ENCODE peak calls at places on chromosomes 16 and 17, in nine cellular contexts. P, C, E, K, M, L, V, U and Z are unnamed samples.
A peak's percentile ranks its signal among the peaks of the same experiment; 100 is the strongest.

GRCh38 chr17:31678431-31678830 is 180.6 kb downstream of the COPRS start:
- DNase-seq in P (no peak), C (no peak), E (no peak), K (no peak), M (peak; percentile 48), L (no peak), V (no peak), U (no peak), Z (no peak)

GRCh38 chr16:17947165-17947564 is 389.4 kb downstream of the NPIPA8 start:
- DNase-seq in P (no peak), C (no peak), E (no peak), K (no peak), M (no peak), L (no peak), V (no peak), U (no peak), Z (no peak)

GRCh38 chr16:57533618-57534336 is 2.6 kb downstream of the CCDC102A start:
- DNase-seq in P (peak; percentile 15), C (no peak), E (no peak), K (no peak), M (peak; percentile 46), L (peak; percentile 32), V (no peak), U (no peak), Z (peak; percentile 69)

GRCh38 chr17:72120878-72121163 is at the start of gene SOX9:
- DNase-seq in P (no peak), C (no peak), E (peak; percentile 82), K (peak; percentile 85), M (peak; percentile 99), L (peak; percentile 94), V (peak; percentile 96), U (no peak), Z (peak; percentile 90)

GRCh38 chr17:7557825-7558543 is 566 bp upstream of the TNFSF13 start:
- DNase-seq in P (peak; percentile 89), C (peak; percentile 33), E (no peak), K (no peak), M (peak; percentile 93), L (peak; percentile 93), V (peak; percentile 50), U (no peak), Z (peak; percentile 97)

GRCh38 chr17:48995871-48996695 is 1.1 kb upstream of the IGF2BP1 start:
- DNase-seq in P (peak; percentile 47), C (peak; percentile 66), E (peak; percentile 85), K (no peak), M (peak; percentile 98), L (no peak), V (peak; percentile 98), U (no peak), Z (no peak)

GRCh38 chr16:86761117-86761971 is 183.0 kb downstream of the FOXL1 start:
- DNase-seq in P (peak; percentile 72), C (peak; percentile 19), E (peak; percentile 42), K (peak; percentile 17), M (peak; percentile 93), L (peak; percentile 41), V (peak; percentile 69), U (peak; percentile 36), Z (no peak)

GRCh38 chr16:72985148-72985882 is 62.6 kb downstream of the ZFHX3 start:
- DNase-seq in P (no peak), C (no peak), E (no peak), K (no peak), M (peak; percentile 34), L (no peak), V (no peak), U (no peak), Z (no peak)

GRCh38 chr16:5461141-5461540 is 363.5 kb upstream of the EEF2KMT start:
- DNase-seq in P (no peak), C (no peak), E (no peak), K (no peak), M (no peak), L (no peak), V (no peak), U (no peak), Z (no peak)

GRCh38 chr16:5459863-5460262 is 362.3 kb upstream of the EEF2KMT start:
- DNase-seq in P (no peak), C (no peak), E (no peak), K (no peak), M (no peak), L (no peak), V (no peak), U (no peak), Z (no peak)

GRCh38 chr16:5460701-5461100 is 363.1 kb upstream of the EEF2KMT start:
- DNase-seq in P (no peak), C (no peak), E (no peak), K (no peak), M (no peak), L (no peak), V (no peak), U (no peak), Z (no peak)

GRCh38 chr16:5465714-5466113 is 368.1 kb upstream of the EEF2KMT start:
- DNase-seq in P (no peak), C (no peak), E (no peak), K (no peak), M (no peak), L (no peak), V (no peak), U (no peak), Z (no peak)

DNA sequence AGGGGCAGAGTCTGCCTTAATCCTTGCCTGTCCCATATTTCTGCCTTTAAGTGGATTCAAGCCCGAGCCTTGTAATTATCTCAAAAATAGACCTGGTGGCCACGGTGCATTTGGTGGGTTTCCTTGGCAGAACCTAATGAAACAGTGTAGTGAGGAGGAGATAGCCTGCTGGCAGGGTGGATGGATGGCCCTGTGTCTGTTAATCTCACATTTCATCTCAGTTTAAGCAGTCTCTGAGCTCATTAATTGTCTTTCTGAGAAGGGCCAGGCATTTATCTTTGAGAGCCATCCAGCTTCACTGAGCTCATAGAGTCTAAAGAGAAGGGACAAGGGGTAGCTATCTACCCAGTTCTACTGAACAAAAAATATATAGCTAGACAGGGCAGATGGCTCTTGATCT is 364.0 kb upstream of the EEF2KMT start:
- DNase-seq in P (no peak), C (no peak), E (no peak), K (no peak), M (no peak), L (no peak), V (no peak), U (no peak), Z (no peak)
- H3K9me3 ChIP-seq in P (peaks cover 9% of the 10 kb centered on the region), C (no peaks in the 10 kb centered on the region), E (no peaks in the 10 kb centered on the region), K (no peaks in the 10 kb centered on the region), M (no peaks in the 10 kb centered on the region), L (no peaks in the 10 kb centered on the region), V (no peaks in the 10 kb centered on the region), U (no peaks in the 10 kb centered on the region), Z (no peaks in the 10 kb centered on the region)

GRCh38 chr17:77388384-77389306 is 247.9 kb downstream of the SEC14L1 start:
- DNase-seq in P (peak; percentile 36), C (no peak), E (no peak), K (no peak), M (no peak), L (no peak), V (no peak), U (no peak), Z (no peak)

GRCh38 chr17:77387891-77388290 is 247.1 kb downstream of the SEC14L1 start:
- DNase-seq in P (no peak), C (no peak), E (no peak), K (no peak), M (no peak), L (no peak), V (no peak), U (no peak), Z (no peak)

GRCh38 chr17:77383613-77384608 is 243.1 kb downstream of the SEC14L1 start:
- DNase-seq in P (no peak), C (no peak), E (no peak), K (no peak), M (no peak), L (peak; percentile 78), V (no peak), U (no peak), Z (no peak)

GRCh38 chr17:77385750-77386501 is 245.2 kb downstream of the SEC14L1 start:
- DNase-seq in P (peak; percentile 25), C (no peak), E (no peak), K (no peak), M (no peak), L (no peak), V (no peak), U (no peak), Z (peak; percentile 82)

DNA sequence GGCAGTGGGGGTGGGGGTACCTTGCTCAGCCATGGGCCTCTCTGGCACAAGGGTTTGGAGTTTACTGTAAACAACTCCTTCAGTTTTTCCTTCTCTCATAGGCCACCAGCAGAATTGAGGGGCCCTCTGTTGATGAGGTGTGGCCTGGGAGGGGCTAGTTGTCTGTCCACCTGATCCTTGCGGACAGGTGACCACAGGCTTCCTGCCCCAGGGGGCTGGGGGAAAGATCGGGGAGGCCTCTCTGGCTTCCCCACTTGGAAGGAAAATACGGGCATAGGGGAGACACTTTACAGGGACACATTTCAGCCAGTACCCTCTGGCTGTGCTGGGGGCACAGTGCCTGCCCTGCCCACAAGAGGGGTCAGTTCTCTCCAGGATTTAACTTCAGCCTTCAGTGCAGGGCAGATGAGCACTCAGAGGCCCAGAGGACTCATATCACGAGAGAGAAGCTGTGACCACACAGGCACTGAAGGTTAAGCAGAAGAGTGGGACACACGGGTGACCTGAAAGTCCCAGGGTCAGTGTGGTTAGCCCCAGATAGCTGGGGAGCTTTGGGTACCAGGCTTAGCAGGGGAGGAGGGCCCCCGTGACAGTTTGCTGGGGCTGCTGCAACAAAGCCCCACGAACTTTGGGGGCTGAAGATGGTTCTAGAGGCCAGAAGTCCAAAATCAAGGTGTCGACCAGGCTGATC is 245.9 kb downstream of the SEC14L1 start:
- DNase-seq in P (no peak), C (no peak), E (no peak), K (no peak), M (no peak), L (no peak), V (no peak), U (no peak), Z (no peak)
- H3K4me1 ChIP-seq in P (peaks cover 51% of the 10 kb centered on the region), C (peaks cover 37% of the 10 kb centered on the region), E (peaks cover 67% of the 10 kb centered on the region), K (peaks cover 95% of the 10 kb centered on the region), M (peaks cover 27% of the 10 kb centered on the region), L (peaks cover 94% of the 10 kb centered on the region), V (peaks cover 88% of the 10 kb centered on the region), U (peaks cover 75% of the 10 kb centered on the region), Z (peaks cover 89% of the 10 kb centered on the region)

GRCh38 chr16:3835089-3835602 is 45.4 kb downstream of the CREBBP start:
- DNase-seq in P (no peak), C (no peak), E (no peak), K (no peak), M (no peak), L (no peak), V (no peak), U (no peak), Z (no peak)

GRCh38 chr16:3839402-3840184 is 40.9 kb downstream of the CREBBP start:
- DNase-seq in P (no peak), C (no peak), E (no peak), K (no peak), M (no peak), L (no peak), V (no peak), U (no peak), Z (no peak)

GRCh38 chr16:3837851-3838564 is 42.5 kb downstream of the CREBBP start:
- DNase-seq in P (no peak), C (no peak), E (no peak), K (no peak), M (no peak), L (no peak), V (no peak), U (no peak), Z (no peak)

GRCh38 chr16:3838600-3839401 is 41.7 kb downstream of the CREBBP start:
- DNase-seq in P (no peak), C (no peak), E (no peak), K (no peak), M (no peak), L (no peak), V (no peak), U (no peak), Z (no peak)

DNA sequence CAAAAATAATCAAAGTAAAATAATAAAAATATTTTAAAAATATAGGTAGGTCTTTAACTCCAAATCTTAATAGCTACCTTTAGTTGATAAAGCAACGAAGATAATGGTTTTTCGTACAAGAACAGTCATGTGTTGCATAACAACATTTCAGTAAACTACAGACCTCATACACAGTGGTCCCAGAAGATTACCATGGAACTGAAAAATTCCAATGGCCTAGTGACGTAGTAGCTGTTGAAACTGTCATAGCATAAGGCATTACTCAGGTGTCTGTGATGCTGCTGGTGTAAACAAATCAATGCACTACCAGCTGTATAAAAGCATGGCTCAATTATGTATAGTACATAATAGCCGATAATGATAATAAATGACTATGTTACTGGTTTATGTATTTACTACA is 43.9 kb downstream of the CREBBP start:
- DNase-seq in P (no peak), C (no peak), E (no peak), K (no peak), M (no peak), L (no peak), V (no peak), U (no peak), Z (no peak)
- H3K9me3 ChIP-seq in P (no peaks in the 10 kb centered on the region), C (peaks cover 29% of the 10 kb centered on the region), E (peaks cover 15% of the 10 kb centered on the region), K (no peaks in the 10 kb centered on the region), M (peaks cover 27% of the 10 kb centered on the region), L (no peaks in the 10 kb centered on the region), V (peaks cover 14% of the 10 kb centered on the region), U (no peaks in the 10 kb centered on the region), Z (peaks cover 9% of the 10 kb centered on the region)

GRCh38 chr17:81095608-81095888 is 60.6 kb downstream of the BAIAP2 start:
- DNase-seq in P (no peak), C (no peak), E (no peak), K (no peak), M (no peak), L (no peak), V (no peak), U (no peak), Z (no peak)
- H3K4me1 ChIP-seq in P (peaks cover 8% of the 10 kb centered on the region), C (peaks cover 4% of the 10 kb centered on the region), E (peaks cover 63% of the 10 kb centered on the region), K (peaks cover 68% of the 10 kb centered on the region), M (peaks cover 10% of the 10 kb centered on the region), L (peaks cover 26% of the 10 kb centered on the region), V (peaks cover 71% of the 10 kb centered on the region), U (peaks cover 13% of the 10 kb centered on the region), Z (peaks cover 50% of the 10 kb centered on the region)